ENCODE peak calls at places on chromosomes 16 and 17, in eight cellular contexts. O is GM12892; V is left colon; N is stimulated activated CD8-positive, alpha-beta memory T cell treated with anti-CD3 and anti-CD28 coated beads, Interleukin-15, amount 100 ng/mL, for 4 hours; T is posterior cingulate gyrus; H is activated T-helper 1 cell treated with anti-CD3 and anti-CD28 coated beads, Interleukin-2, amount 50 U/mL, for 16 hours; C is stimulated activated CD4-positive, alpha-beta T cell treated with anti-CD3 and anti-CD28 coated beads, Interleukin-15, amount 100 ng/mL, for 1 hour; G is nucleus accumbens. U is an unnamed sample.
A peak's percentile ranks its signal among the peaks of the same experiment; 100 is the strongest.

GRCh38 chr17:8941980-8942617 is 23.4 kb downstream of the PIK3R5 start:
- DNase-seq in V (peak; percentile 17), O (no peak), H (no peak), C (no peak), N (no peak), G (no peak), T (no peak), U (no peak)

GRCh38 chr16:74760007-74760767 is 14.4 kb downstream of the FA2H start:
- DNase-seq in G (no peak), H (no peak), N (no peak), V (no peak), C (no peak), T (no peak), O (no peak), U (peak; percentile 35)

GRCh38 chr17:27631409-27631755 is 394 bp downstream of the LGALS9 start:
- DNase-seq in O (no peak), T (no peak), H (no peak), N (no peak), G (peak; percentile 19), C (no peak), V (no peak), U (no peak)

GRCh38 chr17:78529871-78530670 is 47.1 kb downstream of the DNAH17 start:
- DNase-seq in V (peak; percentile 73), C (no peak), G (peak; percentile 11), T (no peak), N (no peak), H (no peak), O (no peak), U (no peak)

GRCh38 chr17:265726-266125 is 84.3 kb upstream of the DOC2B start:
- DNase-seq in O (no peak), C (no peak), T (peak; percentile 4), H (no peak), N (no peak), V (no peak), G (no peak), U (no peak)

GRCh38 chr17:17054636-17055035 is 12.4 kb downstream of the MPRIP start:
- DNase-seq in T (no peak), C (no peak), V (no peak), O (no peak), G (no peak), N (no peak), H (no peak), U (no peak)

GRCh38 chr17:50365165-50365564 is 7.8 kb downstream of the MRPL27 start:
- DNase-seq in H (no peak), T (no peak), C (no peak), G (no peak), O (no peak), V (no peak), N (no peak), U (no peak)

GRCh38 chr16:11105038-11105903 is 150.7 kb downstream of the SOCS1 start:
- DNase-seq in V (no peak), C (no peak), G (no peak), O (peak; percentile 53), T (peak; percentile 25), H (no peak), N (no peak), U (no peak)

GRCh38 chr16:4200000-4200780 is 41.7 kb downstream of the SRL start:
- DNase-seq in O (no peak), C (no peak), N (no peak), T (peak; percentile 52), G (no peak), V (peak; percentile 79), H (no peak), U (peak; percentile 15)

GRCh38 chr17:1460233-1460632 is 4.2 kb upstream of the CRK start:
- DNase-seq in G (no peak), N (no peak), O (no peak), H (no peak), C (no peak), T (no peak), V (peak; percentile 64), U (no peak)

GRCh38 chr17:63696381-63696961 is 3.5 kb downstream of the LIMD2 start:
- DNase-seq in V (peak; percentile 31), O (no peak), G (no peak), C (no peak), N (no peak), H (no peak), T (no peak), U (no peak)

GRCh38 chr17:75404739-75405364 is 626 bp downstream of the GRB2 start:
- DNase-seq in G (peak; percentile 45), V (peak; percentile 63), T (peak; percentile 30), H (peak; percentile 13), N (peak; percentile 24), C (peak; percentile 35), O (no peak), U (no peak)

GRCh38 chr17:29114141-29114540 is 66.1 kb downstream of the MYO18A start:
- DNase-seq in C (no peak), N (no peak), H (no peak), V (no peak), O (no peak), G (no peak), T (no peak), U (no peak)

GRCh38 chr16:81712681-81713080 is 66.4 kb upstream of the PLCG2 start:
- DNase-seq in G (no peak), T (no peak), N (no peak), H (no peak), O (no peak), V (no peak), C (no peak), U (no peak)

GRCh38 chr17:7323731-7324437 is 5.3 kb downstream of the NEURL4 start:
- DNase-seq in N (peak; percentile 36), G (no peak), H (peak; percentile 55), O (peak; percentile 84), C (peak; percentile 51), V (peak; percentile 71), T (peak; percentile 55), U (no peak)

GRCh38 chr16:55832788-55833583 is at the start of gene CES1:
- DNase-seq in O (no peak), T (no peak), C (no peak), N (no peak), H (no peak), V (peak; percentile 47), G (no peak), U (no peak)

GRCh38 chr17:51120357-51120738 is 320 bp downstream of the SPAG9 start:
- DNase-seq in C (peak; percentile 33), G (no peak), O (peak; percentile 52), V (no peak), N (peak; percentile 26), H (peak; percentile 31), T (peak; percentile 38), U (peak; percentile 30)

GRCh38 chr17:67942810-67943209 is 53.5 kb downstream of the C17orf58 start:
- DNase-seq in H (no peak), V (no peak), C (no peak), N (no peak), G (no peak), T (no peak), O (no peak), U (no peak)

GRCh38 chr16:24736758-24737157 is 7.3 kb downstream of the TNRC6A start:
- DNase-seq in H (no peak), C (no peak), O (no peak), N (no peak), T (no peak), G (no peak), V (no peak), U (no peak)

GRCh38 chr16:50862818-50863672 is 121.2 kb downstream of the CYLD start:
- DNase-seq in T (peak; percentile 62), G (peak; percentile 46), V (no peak), C (no peak), O (no peak), N (no peak), H (no peak), U (no peak)

GRCh38 chr17:4098516-4099209 is 44.2 kb downstream of the ZZEF1 start:
- DNase-seq in G (no peak), N (no peak), T (no peak), H (no peak), V (no peak), C (no peak), O (no peak), U (no peak)

GRCh38 chr16:30430428-30430970 is 669 bp upstream of the DCTPP1 start:
- DNase-seq in C (no peak), H (no peak), V (no peak), N (no peak), T (no peak), O (no peak), G (no peak), U (no peak)

GRCh38 chr16:24984101-24984500 is 31.1 kb downstream of the ARHGAP17 start:
- DNase-seq in O (no peak), V (no peak), N (no peak), G (no peak), T (no peak), C (no peak), H (no peak), U (no peak)

GRCh38 chr16:10760863-10761262 is 17.2 kb downstream of the NUBP1 start:
- DNase-seq in G (peak; percentile 15), C (no peak), O (no peak), H (no peak), T (no peak), V (no peak), N (no peak), U (no peak)

GRCh38 chr16:58036943-58037342 is 11.4 kb downstream of the MMP15 start:
- DNase-seq in V (no peak), C (no peak), T (no peak), O (no peak), N (no peak), G (no peak), H (no peak), U (no peak)

GRCh38 chr16:73095885-73096341 is 48.0 kb upstream of the ZFHX3 start:
- DNase-seq in G (no peak), V (no peak), C (no peak), O (no peak), N (no peak), H (no peak), T (no peak), U (no peak)

GRCh38 chr17:81636505-81637288 is at the start of the genes NPLOC4 and TSPAN10:
- DNase-seq in N (peak; percentile 74), C (peak; percentile 85), G (peak; percentile 73), H (peak; percentile 66), V (peak; percentile 82), T (peak; percentile 82), O (peak; percentile 94), U (peak; percentile 94)

GRCh38 chr17:66337866-66338472 is 35.6 kb downstream of the PRKCA start:
- DNase-seq in H (no peak), T (no peak), C (no peak), N (no peak), V (no peak), G (no peak), O (no peak), U (no peak)

GRCh38 chr17:229130-229944 is 47.9 kb upstream of the DOC2B start:
- DNase-seq in N (no peak), T (no peak), V (no peak), C (no peak), G (no peak), H (no peak), O (no peak), U (no peak)

GRCh38 chr16:86362155-86362849 is 148.0 kb upstream of the FOXF1 start:
- DNase-seq in N (no peak), G (no peak), H (no peak), C (no peak), V (no peak), T (no peak), O (no peak), U (no peak)

GRCh38 chr17:32256012-32256694 is 9.5 kb upstream of the RHBDL3 start:
- DNase-seq in N (no peak), G (no peak), T (no peak), O (no peak), V (peak; percentile 15), H (no peak), C (no peak), U (no peak)